ENCODE peak calls at places on chromosomes 16 and 17, in six cellular contexts. E, T, D, X, I and V are unnamed samples.

GRCh38 chr17:69267219-69267618 is 38.6 kb upstream of the ABCA10 start:
- DNase-seq in E (no peak), D (no peak), T (no peak), I (no peak), X (no peak), V (no peak)

GRCh38 chr17:76570877-76571471 is 14.7 kb downstream of the ST6GALNAC2 start:
- DNase-seq in I (no peak), T (no peak), X (no peak), D (no peak), E (no peak), V (no peak)

GRCh38 chr17:27471321-27472269 is 15.3 kb downstream of the KSR1 start:
- DNase-seq in I (no peak), X (peak; percentile 30), T (no peak), D (no peak), E (peak; percentile 33), V (peak; percentile 87)

GRCh38 chr17:82204831-82205719 is 7.6 kb downstream of the CCDC57 start:
- DNase-seq in D (peak; percentile 62), T (no peak), I (peak; percentile 63), X (no peak), E (peak; percentile 79), V (no peak)

GRCh38 chr17:8818047-8818446 is 18.9 kb upstream of the MFSD6L start:
- DNase-seq in X (no peak), I (no peak), T (peak; percentile 35), D (no peak), E (no peak), V (no peak)

GRCh38 chr16:17556276-17557052 is 85.7 kb upstream of the XYLT1 start:
- DNase-seq in T (no peak), E (peak; percentile 0), I (peak; percentile 25), X (no peak), D (no peak), V (no peak)

GRCh38 chr16:48353565-48354163 is 31.5 kb downstream of the SIAH1 start:
- DNase-seq in E (peak; percentile 57), X (peak; percentile 46), T (peak; percentile 63), D (peak; percentile 77), I (peak; percentile 24), V (peak; percentile 19)

GRCh38 chr17:48609754-48610281 is 999 bp downstream of the HOXB7 start:
- DNase-seq in E (no peak), X (no peak), I (no peak), T (no peak), D (no peak), V (no peak)

GRCh38 chr16:87368029-87368765 is 15.4 kb downstream of the FBXO31 start:
- DNase-seq in I (no peak), E (no peak), D (no peak), X (no peak), T (no peak), V (no peak)

GRCh38 chr17:33459078-33459940 is 166.2 kb upstream of the ASIC2 start:
- DNase-seq in T (no peak), X (no peak), D (no peak), E (no peak), I (no peak), V (peak; percentile 69)

GRCh38 chr16:63998-64913 is 8.2 kb downstream of the RHBDF1 start:
- DNase-seq in T (no peak), D (no peak), I (no peak), X (no peak), E (no peak), V (peak; percentile 4)

GRCh38 chr16:1496464-1496863 is 3.3 kb downstream of the TELO2 start:
- DNase-seq in I (no peak), E (no peak), T (no peak), X (no peak), D (no peak), V (no peak)

GRCh38 chr17:17685775-17686291 is 4.6 kb downstream of the RAI1 start:
- DNase-seq in E (peak; percentile 79), X (no peak), T (no peak), I (no peak), D (peak; percentile 78), V (no peak)

GRCh38 chr16:14369734-14370598 is 260.1 kb downstream of the PARN start:
- DNase-seq in E (no peak), T (no peak), X (no peak), I (no peak), D (no peak), V (no peak)

GRCh38 chr16:21619765-21620462 is 20.5 kb downstream of the METTL9 start:
- DNase-seq in I (no peak), E (no peak), X (no peak), T (no peak), D (no peak), V (no peak)

GRCh38 chr17:79791354-79792123 is 5.3 kb downstream of the CBX8 start:
- DNase-seq in D (no peak), I (no peak), E (no peak), X (no peak), T (no peak), V (no peak)

GRCh38 chr17:77145635-77146632 is 5.2 kb downstream of the SEC14L1 start:
- DNase-seq in I (no peak), E (peak; percentile 78), X (no peak), D (peak; percentile 94), T (no peak), V (peak; percentile 72)

GRCh38 chr17:64129515-64129764 is 504 bp downstream of the ERN1 start:
- DNase-seq in T (no peak), I (no peak), D (no peak), E (no peak), X (no peak), V (no peak)

GRCh38 chr17:81398170-81398854 is 3.1 kb downstream of the BAHCC1 start:
- DNase-seq in X (no peak), D (no peak), T (no peak), I (no peak), E (no peak), V (no peak)

GRCh38 chr16:3149630-3150345 is 15.0 kb downstream of the ZNF213 start:
- DNase-seq in D (peak; percentile 70), X (peak; percentile 31), E (peak; percentile 56), T (peak; percentile 87), I (no peak), V (peak; percentile 82)

GRCh38 chr17:78377858-78378224 is 608 bp upstream of the PGS1 start:
- DNase-seq in D (no peak), I (no peak), E (no peak), T (no peak), X (no peak), V (no peak)

GRCh38 chr17:35569405-35569804 is 8.8 kb upstream of the SLFN14 start:
- DNase-seq in T (no peak), I (no peak), X (no peak), E (no peak), D (no peak), V (no peak)

GRCh38 chr17:35568561-35568960 is 7.9 kb upstream of the SLFN14 start:
- DNase-seq in X (no peak), I (no peak), E (peak; percentile 44), T (no peak), D (no peak), V (no peak)

DNA sequence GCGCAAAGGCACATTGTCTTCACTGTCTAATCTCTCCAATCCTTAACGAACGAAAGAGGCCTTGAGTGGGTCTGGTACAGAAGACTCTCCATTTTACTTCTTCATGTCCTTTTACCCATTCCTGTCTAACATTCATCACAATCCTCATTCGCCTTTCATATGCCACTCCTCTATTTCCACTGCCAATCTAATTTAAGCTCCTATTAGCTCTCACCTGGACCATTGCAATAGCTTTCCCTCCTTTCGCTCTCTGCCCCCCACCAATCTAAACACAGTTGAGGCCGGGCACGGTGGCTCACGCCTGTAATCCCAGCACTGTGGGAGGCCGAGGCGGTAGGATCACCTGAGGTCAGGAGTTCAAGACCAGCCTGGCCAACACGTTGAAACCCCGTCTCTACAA is 6.3 kb upstream of the SLFN14 start:
- DNase-seq in D (no peak), X (no peak), I (no peak), E (no peak), T (no peak), V (no peak)
- H3K4me3 ChIP-seq in D (peak overlapping the region; percentile 70), X (no peak overlapping the region), I (peak overlapping the region; percentile 98), E (no peak overlapping the region), T (peak overlapping the region; percentile 7), V (peak overlapping the region; percentile 80)

GRCh38 chr16:50646345-50646744 is 34.8 kb downstream of the SNX20 start:
- DNase-seq in X (no peak), D (no peak), T (no peak), I (no peak), E (no peak), V (no peak)

GRCh38 chr16:50645858-50646257 is 35.3 kb downstream of the SNX20 start:
- DNase-seq in I (no peak), E (no peak), D (no peak), T (no peak), X (no peak), V (no peak)

GRCh38 chr16:50643192-50643591 is 37.9 kb downstream of the SNX20 start:
- DNase-seq in D (no peak), T (no peak), E (no peak), X (no peak), I (no peak), V (no peak)

GRCh38 chr16:50644245-50644644 is 36.9 kb downstream of the SNX20 start:
- DNase-seq in I (no peak), D (no peak), E (no peak), T (no peak), X (no peak), V (no peak)

GRCh38 chr16:50644730-50645129 is 36.4 kb downstream of the SNX20 start:
- DNase-seq in I (no peak), E (peak; percentile 6), D (peak; percentile 49), T (no peak), X (peak; percentile 18), V (no peak)
- TF ChIP-seq CTCF in I (no peak), E (peak; percentile 59), D (peak; percentile 46), T (peak; percentile 63), X (peak; percentile 46), V (peak; percentile 52)

DNA sequence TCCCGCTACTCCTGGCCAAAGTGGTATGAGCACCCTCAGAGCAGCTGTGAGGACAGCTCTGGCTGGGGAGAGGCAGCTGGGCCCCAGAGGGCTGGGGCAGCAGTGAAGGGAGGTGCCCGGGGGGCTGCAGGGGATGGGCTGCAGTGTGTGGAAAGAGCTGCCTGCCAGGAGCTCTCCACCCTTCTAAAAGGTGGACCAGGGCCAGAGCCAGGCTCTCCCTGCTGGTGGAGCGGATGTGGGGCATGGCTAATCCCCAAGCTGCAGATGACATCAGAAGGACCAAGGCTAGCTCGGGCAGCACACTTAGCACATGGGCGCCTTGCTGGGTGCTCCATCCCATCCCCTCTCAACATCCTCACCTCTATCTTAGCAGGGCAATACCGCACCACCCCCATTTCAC is 103.1 kb downstream of the SDK2 start:
- DNase-seq in D (no peak), I (no peak), E (no peak), X (no peak), T (no peak), V (no peak)
- H3K27me3 ChIP-seq in D (no peaks in the 10 kb centered on the region), I (peaks cover 6% of the 10 kb centered on the region), E (no peaks in the 10 kb centered on the region), X (no peaks in the 10 kb centered on the region), T (no peaks in the 10 kb centered on the region), V (no peaks in the 10 kb centered on the region)

GRCh38 chr17:7355053-7355452 is at the start of gene TMEM95:
- DNase-seq in E (no peak), D (peak; percentile 35), T (no peak), X (no peak), I (no peak), V (no peak)

GRCh38 chr17:7352910-7353635 is 1.1 kb downstream of the KCTD11 start:
- DNase-seq in E (no peak), D (peak; percentile 37), I (no peak), X (no peak), T (no peak), V (no peak)

GRCh38 chr17:7352559-7352889 is 562 bp downstream of the KCTD11 start:
- DNase-seq in E (no peak), D (no peak), I (no peak), T (no peak), X (no peak), V (no peak)

GRCh38 chr17:7356072-7356549 is 1.2 kb downstream of the TMEM95 start:
- DNase-seq in X (peak; percentile 80), I (no peak), E (peak; percentile 38), T (peak; percentile 97), D (peak; percentile 86), V (peak; percentile 82)

GRCh38 chr17:7354262-7354781 is 634 bp upstream of the TMEM95 start:
- DNase-seq in X (no peak), E (peak; percentile 55), I (no peak), T (no peak), D (no peak), V (no peak)
- H3K4me3 ChIP-seq in X (no peak overlapping the region), E (no peak overlapping the region), I (no peak overlapping the region), T (no peak overlapping the region), D (no peak overlapping the region), V (no peak overlapping the region)